ENCODE peak calls at places on chromosomes 2 and 18, in ten cellular contexts. J, Z, W, R, I, K, X, Q, B and C are unnamed samples.

GRCh38 chr18:69617888-69618287 is 217.2 kb downstream of the DOK6 start:
- DNase-seq in J (peak; percentile 75), Z (no peak), W (no peak), R (no peak), I (no peak), K (no peak), X (no peak), Q (no peak), B (no peak), C (peak; percentile 14)

GRCh38 chr18:3454365-3455089 is 4.6 kb downstream of the TGIF1 start:
- DNase-seq in J (peak; percentile 50), Z (peak; percentile 59), W (peak; percentile 47), R (no peak), I (no peak), K (peak; percentile 40), X (no peak), Q (peak; percentile 62), B (no peak), C (no peak)

GRCh38 chr2:120703330-120703994 is 32.2 kb upstream of the GLI2 start:
- DNase-seq in J (peak; percentile 75), Z (no peak), W (no peak), R (no peak), I (no peak), K (no peak), X (no peak), Q (peak; percentile 79), B (no peak), C (no peak)

GRCh38 chr18:45497595-45498269 is 117.5 kb upstream of the SLC14A2 start:
- DNase-seq in J (no peak), Z (no peak), W (no peak), R (peak; percentile 53), I (no peak), K (no peak), X (no peak), Q (no peak), B (no peak), C (no peak)

GRCh38 chr2:48080534-48081316 is 174.4 kb upstream of the FBXO11 start:
- DNase-seq in J (no peak), Z (peak; percentile 6), W (no peak), R (no peak), I (no peak), K (no peak), X (no peak), Q (no peak), B (no peak), C (no peak)

GRCh38 chr2:26504002-26504401 is 26.1 kb upstream of the OTOF start:
- DNase-seq in J (no peak), Z (no peak), W (no peak), R (peak; percentile 23), I (no peak), K (no peak), X (no peak), Q (no peak), B (no peak), C (no peak)

GRCh38 chr18:55265916-55266488 is 306.7 kb upstream of the CCDC68 start:
- DNase-seq in J (peak; percentile 80), Z (no peak), W (no peak), R (no peak), I (no peak), K (peak; percentile 71), X (no peak), Q (peak; percentile 46), B (no peak), C (no peak)

GRCh38 chr2:167144179-167144898 is 256.1 kb downstream of the XIRP2 start:
- DNase-seq in J (no peak), Z (no peak), W (no peak), R (no peak), I (no peak), K (no peak), X (no peak), Q (peak; percentile 8), B (no peak), C (no peak)

GRCh38 chr2:29114841-29115609 is at the start of gene CLIP4:
- DNase-seq in J (peak; percentile 36), Z (peak; percentile 51), W (no peak), R (peak; percentile 83), I (peak; percentile 34), K (peak; percentile 70), X (peak; percentile 66), Q (peak; percentile 56), B (no peak), C (no peak)

GRCh38 chr18:13537022-13537780 is 189.2 kb downstream of the FAM210A start:
- DNase-seq in J (no peak), Z (no peak), W (no peak), R (no peak), I (no peak), K (no peak), X (no peak), Q (no peak), B (no peak), C (no peak)

GRCh38 chr2:3500326-3500899 is 18.9 kb downstream of the ADI1 start:
- DNase-seq in J (no peak), Z (no peak), W (no peak), R (no peak), I (no peak), K (no peak), X (no peak), Q (no peak), B (no peak), C (no peak)

GRCh38 chr18:74515620-74516231 is 18.6 kb upstream of the CNDP1 start:
- DNase-seq in J (no peak), Z (no peak), W (no peak), R (no peak), I (peak; percentile 24), K (no peak), X (no peak), Q (no peak), B (no peak), C (no peak)

GRCh38 chr2:10097352-10098148 is 17.3 kb upstream of the CYS1 start:
- DNase-seq in J (peak; percentile 51), Z (peak; percentile 74), W (peak; percentile 39), R (peak; percentile 77), I (peak; percentile 71), K (peak; percentile 50), X (peak; percentile 64), Q (peak; percentile 67), B (peak; percentile 69), C (no peak)

GRCh38 chr2:99806758-99807157 is 316.9 kb upstream of the REV1 start:
- DNase-seq in J (peak; percentile 77), Z (no peak), W (no peak), R (no peak), I (no peak), K (no peak), X (no peak), Q (peak; percentile 16), B (no peak), C (peak; percentile 81)

GRCh38 chr2:96452054-96452453 is 53.1 kb downstream of the NEURL3 start:
- DNase-seq in J (no peak), Z (no peak), W (no peak), R (no peak), I (no peak), K (no peak), X (no peak), Q (no peak), B (no peak), C (no peak)
- H3K4me3 ChIP-seq in J (no peak overlapping the region), Z (no peak overlapping the region), W (no peak overlapping the region), R (no peak overlapping the region), I (no peak overlapping the region), K (no peak overlapping the region), X (no peak overlapping the region), Q (no peak overlapping the region), B (no peak overlapping the region), C (no peak overlapping the region)

GRCh38 chr2:7089284-7089683 is 172.1 kb downstream of the RNF144A start:
- DNase-seq in J (no peak), Z (no peak), W (no peak), R (no peak), I (no peak), K (no peak), X (no peak), Q (no peak), B (no peak), C (no peak)
- H3K4me3 ChIP-seq in J (no peak overlapping the region), Z (no peak overlapping the region), W (no peak overlapping the region), R (no peak overlapping the region), I (no peak overlapping the region), K (no peak overlapping the region), X (no peak overlapping the region), Q (no peak overlapping the region), B (no peak overlapping the region), C (no peak overlapping the region)

DNA sequence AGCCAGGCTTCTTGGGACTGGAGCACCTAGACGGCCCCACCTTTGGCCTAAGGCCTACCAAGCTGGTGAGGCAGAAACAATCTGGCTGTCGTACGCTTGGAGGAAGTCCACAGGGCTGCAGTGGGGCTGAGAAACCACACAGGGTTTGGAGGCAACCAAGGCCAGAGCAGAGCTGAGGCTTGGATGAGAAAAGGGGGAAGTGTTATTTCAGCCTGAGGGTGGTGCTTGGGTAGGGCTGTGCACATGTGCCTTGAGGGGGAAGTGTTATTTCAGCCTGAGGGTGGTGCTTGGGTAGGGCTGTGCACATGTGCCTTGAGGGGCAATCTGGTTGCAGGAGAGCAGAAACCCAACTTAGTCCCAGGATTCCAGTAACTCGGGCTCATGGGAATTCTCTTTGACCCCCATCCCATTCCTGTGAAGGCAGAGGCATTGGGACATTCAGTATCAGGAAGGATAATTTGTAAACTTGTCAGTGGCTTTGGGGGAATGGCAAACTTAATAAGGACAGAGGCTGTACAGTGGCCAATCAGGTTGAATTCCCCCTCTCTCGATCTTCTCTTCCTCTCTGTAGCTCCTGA is 973 bp upstream of the FBXO41 start:
- DNase-seq in J (no peak), Z (peak; percentile 20), W (peak; percentile 14), R (no peak), I (no peak), K (peak; percentile 82), X (no peak), Q (no peak), B (no peak), C (no peak)
- H3K4me3 ChIP-seq in J (no peak overlapping the region), Z (no peak overlapping the region), W (peak overlapping the region; percentile 78), R (peak overlapping the region; percentile 71), I (peak overlapping the region; percentile 63), K (peak overlapping the region; percentile 88), X (peak overlapping the region; percentile 49), Q (no peak overlapping the region), B (peak overlapping the region; percentile 57), C (no peak overlapping the region)

GRCh38 chr2:119365436-119365835 is 1.2 kb downstream of the C2orf76 start:
- DNase-seq in J (no peak), Z (no peak), W (no peak), R (no peak), I (no peak), K (no peak), X (no peak), Q (no peak), B (no peak), C (no peak)

GRCh38 chr2:119366649-119367471 is at the start of the genes C2orf76 and DBI:
- DNase-seq in J (peak; percentile 88), Z (peak; percentile 96), W (peak; percentile 97), R (peak; percentile 98), I (peak; percentile 97), K (peak; percentile 98), X (peak; percentile 89), Q (peak; percentile 99), B (peak; percentile 95), C (peak; percentile 53)

GRCh38 chr2:119369845-119370244 is 3.1 kb downstream of the DBI start:
- DNase-seq in J (no peak), Z (no peak), W (no peak), R (no peak), I (no peak), K (no peak), X (no peak), Q (no peak), B (no peak), C (no peak)

GRCh38 chr2:119366161-119366648 is 429 bp downstream of the C2orf76 start:
- DNase-seq in J (peak; percentile 22), Z (peak; percentile 37), W (peak; percentile 21), R (no peak), I (no peak), K (peak; percentile 30), X (no peak), Q (peak; percentile 32), B (no peak), C (no peak)

GRCh38 chr2:119367472-119368099 is 809 bp downstream of the DBI start:
- DNase-seq in J (no peak), Z (peak; percentile 59), W (peak; percentile 50), R (peak; percentile 79), I (peak; percentile 67), K (peak; percentile 64), X (peak; percentile 34), Q (peak; percentile 30), B (no peak), C (no peak)
- H3K4me3 ChIP-seq in J (peak overlapping the region; percentile 94), Z (peak overlapping the region; percentile 68), W (peak overlapping the region; percentile 96), R (peak overlapping the region; percentile 85), I (peak overlapping the region; percentile 60), K (peak overlapping the region; percentile 91), X (peak overlapping the region; percentile 67), Q (peak overlapping the region; percentile 93), B (peak overlapping the region; percentile 94), C (peak overlapping the region; percentile 97)